ENCODE peak calls at places on chromosomes 5 and 9, in ten cellular contexts. F is nephron progenitor cell, N is A549, Q is WTC11, I is GM13976, B is fibroblast of lung, Y is osteocyte, U is keratinocyte, X is SK-N-SH, E is BE2C. V is an unnamed sample.

GRCh38 chr5:32276173-32276853 is 36.4 kb downstream of the MTMR12 start:
- DNase-seq in F (no peak), N (peak; percentile 22), Q (peak; percentile 30), I (peak; percentile 60), B (peak; percentile 70), Y (no peak), U (no peak), X (no peak), E (no peak), V (no peak)

GRCh38 chr5:91312698-91313097 is 70.4 kb downstream of the ARRDC3 start:
- DNase-seq in F (no peak), N (no peak), Q (no peak), I (no peak), B (peak; percentile 29), Y (no peak), U (no peak), X (no peak), E (no peak), V (no peak)

GRCh38 chr5:170633235-170634041 is 129.6 kb downstream of the KCNIP1 start:
- DNase-seq in F (peak; percentile 63), N (peak; percentile 69), Q (peak; percentile 28), I (no peak), B (peak; percentile 84), Y (no peak), U (no peak), X (peak; percentile 88), E (no peak), V (no peak)

GRCh38 chr9:91421987-91422765 is 1.5 kb downstream of the NFIL3 start:
- DNase-seq in F (no peak), N (no peak), Q (no peak), I (peak; percentile 28), B (peak; percentile 71), Y (peak; percentile 7), U (no peak), X (peak; percentile 29), E (no peak), V (no peak)

GRCh38 chr9:93952784-93953491 is 2.2 kb downstream of the BARX1 start:
- DNase-seq in F (peak; percentile 54), N (no peak), Q (peak; percentile 46), I (peak; percentile 46), B (no peak), Y (no peak), U (no peak), X (peak; percentile 60), E (no peak), V (no peak)

GRCh38 chr5:93150311-93151012 is 430.6 kb downstream of the NR2F1-AS1 start:
- DNase-seq in F (no peak), N (peak; percentile 3), Q (no peak), I (no peak), B (no peak), Y (no peak), U (no peak), X (no peak), E (no peak), V (no peak)

GRCh38 chr9:113519401-113520108 is 56.0 kb downstream of the RGS3 start:
- DNase-seq in F (no peak), N (peak; percentile 93), Q (no peak), I (no peak), B (peak; percentile 70), Y (no peak), U (no peak), X (no peak), E (no peak), V (no peak)

GRCh38 chr9:112355305-112355953 is 22.0 kb upstream of the PTBP3 start:
- DNase-seq in F (no peak), N (no peak), Q (no peak), I (peak; percentile 52), B (no peak), Y (no peak), U (no peak), X (no peak), E (no peak), V (no peak)

GRCh38 chr5:82168294-82168693 is 109.9 kb downstream of the RPS23 start:
- DNase-seq in F (no peak), N (no peak), Q (no peak), I (no peak), B (peak; percentile 46), Y (no peak), U (no peak), X (no peak), E (no peak), V (no peak)

DNA sequence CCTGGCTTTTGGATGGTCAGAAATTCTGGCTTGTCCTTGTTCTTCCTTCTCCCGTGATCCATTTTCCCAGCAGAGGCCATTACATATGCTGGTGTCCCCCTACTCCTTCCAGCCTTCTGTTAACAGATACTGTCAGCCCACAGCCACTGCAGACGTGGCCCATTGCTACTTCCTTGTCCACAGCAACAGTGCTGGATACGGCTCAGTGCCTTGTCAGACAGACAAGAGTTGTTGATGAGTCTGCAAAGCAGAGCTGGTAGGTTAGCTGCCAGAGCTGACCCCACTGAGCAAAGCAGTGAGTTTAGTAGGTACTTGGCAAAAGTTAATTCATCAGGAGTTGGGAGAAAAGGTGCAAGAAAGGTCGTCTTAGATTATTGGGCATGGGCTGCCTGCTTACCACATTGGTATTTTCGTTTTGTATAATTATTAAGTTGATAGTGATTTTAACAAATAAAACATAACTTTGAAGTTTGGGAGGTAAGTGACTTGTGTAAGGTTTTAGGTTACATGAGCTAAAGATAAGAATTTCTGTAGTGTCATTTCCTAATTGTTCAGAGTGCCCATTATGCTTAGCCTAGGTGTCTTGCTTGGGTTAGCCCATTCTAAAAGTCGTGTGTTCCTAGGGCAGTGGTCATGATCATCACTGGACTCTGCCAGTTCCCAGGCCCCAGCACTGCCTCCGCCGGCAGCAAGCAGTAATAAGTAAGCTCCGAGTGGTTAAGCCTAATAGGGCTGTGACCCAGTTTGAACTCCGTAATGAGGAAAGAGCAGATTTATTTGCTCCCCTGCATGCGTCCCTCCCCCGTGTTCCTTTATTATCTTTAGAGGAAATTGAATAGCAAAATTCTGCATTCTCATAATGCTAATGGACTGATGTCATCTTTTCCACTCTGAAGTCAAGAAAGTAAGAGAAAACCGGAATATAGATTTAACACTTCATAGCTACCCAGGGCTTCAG is 292.0 kb downstream of the FANCC start:
- DNase-seq in F (peak; percentile 41), N (peak; percentile 93), Q (no peak), I (no peak), B (peak; percentile 94), Y (no peak), U (no peak), X (peak; percentile 73), E (peak; percentile 84), V (no peak)
- TF ChIP-seq CTCF in F (no peak), N (no peak), Q (no peak), I (no peak), B (peak; percentile 65), Y (peak; percentile 48), U (peak; percentile 10), X (peak; percentile 53), E (peak; percentile 54), V (no peak)

DNA sequence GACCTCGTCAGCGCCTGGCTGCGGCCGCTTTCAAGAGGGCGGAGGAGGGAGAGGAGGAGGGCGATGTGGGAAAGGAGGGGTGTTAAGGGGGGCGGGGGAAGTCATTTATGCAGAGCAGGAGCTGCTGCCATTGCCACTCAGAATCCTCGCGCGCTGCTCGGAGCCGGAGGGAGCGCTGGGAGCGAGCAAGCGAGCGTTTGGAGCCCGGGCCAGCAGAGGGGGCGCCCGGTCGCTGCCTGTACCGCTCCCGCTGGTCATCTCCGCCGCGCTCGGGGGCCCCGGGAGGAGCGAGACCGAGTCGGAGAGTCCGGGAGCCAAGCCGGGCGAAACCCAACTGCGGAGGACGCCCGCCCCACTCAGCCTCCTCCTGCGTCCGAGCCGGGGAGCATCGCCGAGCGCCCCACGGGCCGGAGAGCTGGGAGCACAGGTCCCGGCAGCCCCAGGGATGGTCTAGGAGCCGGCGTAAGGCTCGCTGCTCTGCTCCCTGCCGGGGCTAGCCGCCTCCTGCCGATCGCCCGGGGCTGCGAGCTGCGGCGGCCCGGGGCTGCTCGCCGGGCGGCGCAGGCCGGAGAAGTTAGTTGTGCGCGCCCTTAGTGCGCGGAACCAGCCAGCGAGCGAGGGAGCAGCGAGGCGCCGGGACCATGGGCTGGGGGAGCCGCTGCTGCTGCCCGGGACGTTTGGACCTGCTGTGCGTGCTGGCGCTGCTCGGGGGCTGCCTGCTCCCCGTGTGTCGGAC is at the start of gene PCSK5:
- DNase-seq in F (peak; percentile 90), N (peak; percentile 90), Q (peak; percentile 92), I (peak; percentile 75), B (peak; percentile 97), Y (peak; percentile 95), U (peak; percentile 40), X (peak; percentile 77), E (peak; percentile 88), V (no peak)
- TF ChIP-seq CTCF in F (peak; percentile 24), N (peak; percentile 15), Q (no peak), I (no peak), B (peak; percentile 27), Y (peak; percentile 57), U (peak; percentile 18), X (peak; percentile 16), E (no peak), V (no peak)

GRCh38 chr5:159047081-159047480 is 52.6 kb downstream of the EBF1 start:
- DNase-seq in F (no peak), N (no peak), Q (no peak), I (no peak), B (peak; percentile 68), Y (no peak), U (no peak), X (no peak), E (no peak), V (no peak)

GRCh38 chr5:159045165-159045811 is 54.4 kb downstream of the EBF1 start:
- DNase-seq in F (no peak), N (no peak), Q (no peak), I (no peak), B (no peak), Y (no peak), U (no peak), X (no peak), E (no peak), V (no peak)

GRCh38 chr5:159049844-159050318 is 49.8 kb downstream of the EBF1 start:
- DNase-seq in F (no peak), N (peak; percentile 10), Q (no peak), I (no peak), B (no peak), Y (no peak), U (no peak), X (peak; percentile 39), E (no peak), V (no peak)

GRCh38 chr5:159050408-159051091 is 49.2 kb downstream of the EBF1 start:
- DNase-seq in F (no peak), N (no peak), Q (no peak), I (peak; percentile 40), B (no peak), Y (no peak), U (no peak), X (no peak), E (peak; percentile 33), V (no peak)

GRCh38 chr5:159048298-159048697 is 51.4 kb downstream of the EBF1 start:
- DNase-seq in F (no peak), N (peak; percentile 4), Q (no peak), I (no peak), B (no peak), Y (no peak), U (no peak), X (no peak), E (no peak), V (no peak)
- TF ChIP-seq CTCF in F (no peak), N (no peak), Q (no peak), I (no peak), B (no peak), Y (no peak), U (no peak), X (no peak), E (peak; percentile 7), V (peak; percentile 13)

DNA sequence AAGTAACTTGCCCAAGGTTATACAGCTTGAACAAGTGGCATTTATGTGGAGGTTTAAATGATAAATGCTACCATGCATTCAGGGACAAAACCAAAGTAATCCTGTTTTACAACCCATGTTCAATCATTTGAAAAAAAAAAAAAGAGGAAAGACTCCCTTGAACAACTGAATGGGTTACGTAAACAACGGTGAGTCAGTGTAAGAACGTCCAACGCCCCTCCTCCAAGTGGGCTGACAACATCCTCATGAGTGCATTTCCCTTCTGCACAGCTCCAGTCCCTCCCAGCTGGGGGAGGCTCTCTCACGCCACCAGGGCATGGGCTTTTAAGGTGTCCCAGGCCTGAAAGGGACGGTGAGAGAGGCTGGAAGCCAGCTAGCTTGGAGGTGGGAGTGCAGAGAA is 90.0 kb downstream of the PRRT1B start:
- DNase-seq in F (peak; percentile 53), N (peak; percentile 89), Q (no peak), I (peak; percentile 72), B (peak; percentile 98), Y (no peak), U (peak; percentile 80), X (no peak), E (no peak), V (no peak)
- TF ChIP-seq CTCF in F (no peak), N (no peak), Q (no peak), I (no peak), B (peak; percentile 13), Y (no peak), U (peak; percentile 13), X (no peak), E (no peak), V (no peak)